ENCODE peak calls at places on chromosomes 13 and 19, in nine cellular contexts. M, T, L, N, P, Z, O, R and I are unnamed samples.

GRCh38 chr13:61253105-61253877 is 162.4 kb downstream of the PCDH20 start:
- DNase-seq in Z (no peak), R (no peak), T (no peak), O (no peak), P (no peak), M (no peak), L (no peak), N (no peak), I (no peak)

GRCh38 chr19:16901491-16902175 is 12.8 kb downstream of the F2RL3 start:
- DNase-seq in O (peak; percentile 23), N (no peak), Z (no peak), P (no peak), L (no peak), M (no peak), R (no peak), T (no peak), I (no peak)

GRCh38 chr13:110131424-110131823 is 175.5 kb downstream of the COL4A1 start:
- DNase-seq in N (no peak), O (no peak), T (no peak), Z (no peak), M (no peak), L (no peak), R (no peak), P (no peak), I (no peak)

GRCh38 chr19:48630289-48631036 is 6.7 kb downstream of the DBP start:
- DNase-seq in P (no peak), M (peak; percentile 72), O (no peak), L (peak; percentile 81), N (peak; percentile 95), T (no peak), R (no peak), Z (no peak), I (peak; percentile 79)

GRCh38 chr13:48600374-48601364 is 53.1 kb upstream of the CYSLTR2 start:
- DNase-seq in M (no peak), T (no peak), O (no peak), L (no peak), N (no peak), R (no peak), Z (no peak), P (peak; percentile 15), I (peak; percentile 16)

GRCh38 chr19:8158411-8159074 is 9.2 kb upstream of the FBN3 start:
- DNase-seq in O (peak; percentile 72), N (peak; percentile 55), T (peak; percentile 8), M (peak; percentile 47), Z (peak; percentile 46), L (no peak), R (peak; percentile 73), P (peak; percentile 80), I (peak; percentile 55)

GRCh38 chr19:5403968-5404640 is 51.1 kb upstream of the ZNRF4 start:
- DNase-seq in P (peak; percentile 86), R (peak; percentile 89), Z (peak; percentile 99), M (peak; percentile 98), N (peak; percentile 70), O (no peak), L (peak; percentile 86), T (peak; percentile 51), I (peak; percentile 29)

GRCh38 chr19:5627395-5627904 is 4.6 kb downstream of the SAFB start:
- DNase-seq in Z (peak; percentile 39), L (peak; percentile 38), P (peak; percentile 36), R (peak; percentile 47), T (no peak), N (peak; percentile 39), O (peak; percentile 96), M (peak; percentile 26), I (no peak)

GRCh38 chr19:49118565-49119410 is at the start of gene C19orf73:
- DNase-seq in N (peak; percentile 96), O (peak; percentile 89), T (peak; percentile 91), R (peak; percentile 99), P (peak; percentile 93), Z (peak; percentile 96), L (peak; percentile 97), M (peak; percentile 94), I (peak; percentile 96)

GRCh38 chr19:47309608-47310007 is at the start of gene C5AR1:
- DNase-seq in P (peak; percentile 18), R (no peak), L (no peak), N (no peak), T (no peak), Z (no peak), O (no peak), M (no peak), I (no peak)

GRCh38 chr19:18802354-18802753 is 11.2 kb upstream of the COMP start:
- DNase-seq in L (no peak), T (no peak), O (peak; percentile 32), R (no peak), M (peak; percentile 60), Z (no peak), N (no peak), P (no peak), I (peak; percentile 64)

GRCh38 chr13:59266478-59267063 is 897.2 kb downstream of the DIAPH3 start:
- DNase-seq in M (no peak), T (no peak), L (no peak), Z (no peak), P (no peak), O (no peak), R (no peak), N (no peak), I (no peak)

GRCh38 chr19:48443262-48443661 is 2.5 kb upstream of the GRWD1 start:
- DNase-seq in T (no peak), N (peak; percentile 43), R (peak; percentile 42), M (peak; percentile 42), L (no peak), P (no peak), Z (no peak), O (no peak), I (no peak)

GRCh38 chr19:42143341-42144234 is 11.3 kb upstream of the POU2F2 start:
- DNase-seq in R (peak; percentile 51), L (no peak), P (peak; percentile 40), T (no peak), N (no peak), M (peak; percentile 83), O (no peak), Z (peak; percentile 91), I (no peak)

GRCh38 chr13:38008636-38009035 is 139.1 kb upstream of the TRPC4 start:
- DNase-seq in T (no peak), P (peak; percentile 2), M (no peak), Z (no peak), L (no peak), N (no peak), O (no peak), R (no peak), I (peak; percentile 4)

GRCh38 chr19:32165176-32165575 is 180.2 kb upstream of the ZNF507 start:
- DNase-seq in L (no peak), N (no peak), P (no peak), M (no peak), T (no peak), Z (no peak), R (no peak), O (no peak), I (no peak)

GRCh38 chr13:47178090-47178950 is 281.5 kb upstream of the HTR2A start:
- DNase-seq in N (no peak), Z (no peak), R (no peak), O (no peak), L (no peak), T (no peak), M (no peak), P (no peak), I (no peak)

GRCh38 chr13:32299893-32300292 is 15.3 kb downstream of the ZAR1L start:
- DNase-seq in R (no peak), Z (no peak), L (no peak), N (no peak), O (no peak), P (no peak), M (no peak), T (no peak), I (no peak)

GRCh38 chr13:74036373-74036772 is 97.8 kb downstream of the KLF12 start:
- DNase-seq in L (no peak), P (no peak), O (no peak), T (no peak), M (peak; percentile 43), R (no peak), Z (no peak), N (no peak), I (no peak)

GRCh38 chr19:18205180-18205915 is 1.5 kb upstream of the RAB3A start:
- DNase-seq in N (peak; percentile 73), L (peak; percentile 83), P (peak; percentile 83), Z (peak; percentile 63), T (no peak), R (peak; percentile 78), M (peak; percentile 68), O (peak; percentile 58), I (peak; percentile 58)